ENCODE peak calls at places on chromosomes 6 and 20, in six cellular contexts. One of them, this sample, is unnamed.

GRCh38 chr6:170221052-170221752 is 69.7 kb downstream of the DLL1 start:
- DNase-seq in heart left ventricle: no peak
- DNase-seq in H1: peak; percentile 44
- DNase-seq in ovary: no peak
- DNase-seq in Panc1: no peak
- DNase-seq in fibroblast of lung: no peak
- DNase-seq in this sample: no peak

GRCh38 chr20:45905505-45906079 is 6.4 kb downstream of the PLTP start:
- DNase-seq in heart left ventricle: no peak
- DNase-seq in H1: no peak
- DNase-seq in ovary: no peak
- DNase-seq in Panc1: peak; percentile 58
- DNase-seq in fibroblast of lung: peak; percentile 87
- DNase-seq in this sample: no peak

GRCh38 chr6:4319992-4320683 is 184.8 kb upstream of the ECI2 start:
- DNase-seq in heart left ventricle: peak; percentile 31
- DNase-seq in H1: no peak
- DNase-seq in ovary: no peak
- DNase-seq in Panc1: no peak
- DNase-seq in fibroblast of lung: peak; percentile 76
- DNase-seq in this sample: no peak

GRCh38 chr6:90860822-90861601 is 274.1 kb upstream of the MAP3K7 start:
- DNase-seq in heart left ventricle: no peak
- DNase-seq in H1: no peak
- DNase-seq in ovary: no peak
- DNase-seq in Panc1: no peak
- DNase-seq in fibroblast of lung: no peak
- DNase-seq in this sample: no peak

GRCh38 chr6:67102743-67103142 is 1395.7 kb upstream of the EYS start:
- DNase-seq in heart left ventricle: no peak
- DNase-seq in H1: no peak
- DNase-seq in ovary: no peak
- DNase-seq in Panc1: no peak
- DNase-seq in fibroblast of lung: no peak
- DNase-seq in this sample: no peak

GRCh38 chr6:149480502-149481280 is 4.1 kb downstream of the ZC3H12D start:
- DNase-seq in heart left ventricle: no peak
- DNase-seq in H1: no peak
- DNase-seq in ovary: no peak
- DNase-seq in Panc1: no peak
- DNase-seq in fibroblast of lung: no peak
- DNase-seq in this sample: no peak

GRCh38 chr6:53568776-53569616 is 24.1 kb upstream of the GCLC start:
- DNase-seq in heart left ventricle: no peak
- DNase-seq in H1: no peak
- DNase-seq in ovary: no peak
- DNase-seq in Panc1: no peak
- DNase-seq in fibroblast of lung: peak; percentile 24
- DNase-seq in this sample: no peak

GRCh38 chr6:108914235-108915022 is 66.2 kb downstream of the ARMC2 start:
- DNase-seq in heart left ventricle: no peak
- DNase-seq in H1: peak; percentile 88
- DNase-seq in ovary: peak; percentile 37
- DNase-seq in Panc1: no peak
- DNase-seq in fibroblast of lung: no peak
- DNase-seq in this sample: no peak

GRCh38 chr6:139472341-139473038 is 98.0 kb upstream of the CITED2 start:
- DNase-seq in heart left ventricle: no peak
- DNase-seq in H1: no peak
- DNase-seq in ovary: no peak
- DNase-seq in Panc1: no peak
- DNase-seq in fibroblast of lung: peak; percentile 63
- DNase-seq in this sample: no peak

GRCh38 chr6:139473239-139473701 is 98.8 kb upstream of the CITED2 start:
- DNase-seq in heart left ventricle: no peak
- DNase-seq in H1: no peak
- DNase-seq in ovary: peak; percentile 51
- DNase-seq in Panc1: no peak
- DNase-seq in fibroblast of lung: peak; percentile 56
- DNase-seq in this sample: peak; percentile 32

GRCh38 chr6:139475231-139475630 is 100.8 kb upstream of the CITED2 start:
- DNase-seq in heart left ventricle: no peak
- DNase-seq in H1: no peak
- DNase-seq in ovary: no peak
- DNase-seq in Panc1: no peak
- DNase-seq in fibroblast of lung: no peak
- DNase-seq in this sample: no peak

GRCh38 chr6:139474145-139475108 is 100.0 kb upstream of the CITED2 start:
- DNase-seq in heart left ventricle: no peak
- DNase-seq in H1: no peak
- DNase-seq in ovary: peak; percentile 40
- DNase-seq in Panc1: no peak
- DNase-seq in fibroblast of lung: peak; percentile 33
- DNase-seq in this sample: no peak

GRCh38 chr6:139473731-139474130 is 99.3 kb upstream of the CITED2 start:
- DNase-seq in heart left ventricle: no peak
- DNase-seq in H1: no peak
- DNase-seq in ovary: no peak
- DNase-seq in Panc1: no peak
- DNase-seq in fibroblast of lung: peak; percentile 42
- DNase-seq in this sample: no peak
- H3K27ac ChIP-seq in heart left ventricle: no peak overlapping the region
- H3K27ac ChIP-seq in H1: peak overlapping the region; percentile 64
- H3K27ac ChIP-seq in ovary: peak overlapping the region; percentile 83
- H3K27ac ChIP-seq in Panc1: peak overlapping the region; percentile 58
- H3K27ac ChIP-seq in fibroblast of lung: no peak overlapping the region
- H3K27ac ChIP-seq in this sample: peak overlapping the region; percentile 48

DNA sequence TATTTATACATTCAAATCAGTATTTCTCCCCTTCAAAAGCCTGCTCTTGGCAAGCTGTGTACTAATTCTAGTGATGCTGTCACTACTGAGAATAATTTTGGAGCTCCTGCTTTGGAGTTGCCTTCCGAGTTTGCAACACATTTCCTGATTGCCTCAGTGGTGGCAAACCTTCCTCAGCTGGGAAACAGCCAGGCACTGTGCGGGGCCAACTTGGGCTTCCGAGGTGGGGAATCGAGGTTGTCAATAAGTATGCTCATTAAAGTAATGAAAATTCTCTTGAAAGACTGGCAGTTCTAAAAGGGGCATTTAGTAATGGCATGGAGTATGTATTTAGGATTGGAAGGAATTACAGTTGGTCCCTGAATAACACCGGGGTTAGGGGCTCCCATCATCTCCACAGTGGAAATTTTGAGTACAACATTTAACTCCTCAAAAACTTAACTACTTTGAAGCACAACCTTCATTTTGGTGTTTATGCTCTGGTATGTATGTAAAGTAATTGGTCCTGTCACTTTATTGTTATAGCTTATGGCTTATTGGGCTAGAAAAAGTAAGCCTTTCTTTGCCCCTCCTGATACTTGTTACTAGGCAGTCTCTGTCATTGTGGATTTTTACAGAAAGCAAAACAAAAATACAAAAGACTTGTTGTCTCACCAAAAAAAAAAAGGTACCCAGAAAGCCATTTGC is 2.7 kb downstream of the PAQR8 start:
- DNase-seq in heart left ventricle: no peak
- DNase-seq in H1: no peak
- DNase-seq in ovary: no peak
- DNase-seq in Panc1: no peak
- DNase-seq in fibroblast of lung: no peak
- DNase-seq in this sample: no peak
- H3K4me3 ChIP-seq in heart left ventricle: no peak overlapping the region
- H3K4me3 ChIP-seq in H1: no peak overlapping the region
- H3K4me3 ChIP-seq in ovary: no peak overlapping the region
- H3K4me3 ChIP-seq in Panc1: no peak overlapping the region
- H3K4me3 ChIP-seq in fibroblast of lung: no peak overlapping the region
- H3K4me3 ChIP-seq in this sample: no peak overlapping the region

GRCh38 chr6:1612386-1612893 is 2.7 kb downstream of the FOXC1 start:
- DNase-seq in heart left ventricle: no peak
- DNase-seq in H1: no peak
- DNase-seq in ovary: no peak
- DNase-seq in Panc1: no peak
- DNase-seq in fibroblast of lung: no peak
- DNase-seq in this sample: no peak
- H3K4me1 ChIP-seq in heart left ventricle: no peaks in the 10 kb centered on the region
- H3K4me1 ChIP-seq in H1: peaks cover 2% of the 10 kb centered on the region
- H3K4me1 ChIP-seq in ovary: peaks cover 7% of the 10 kb centered on the region
- H3K4me1 ChIP-seq in Panc1: peaks cover 13% of the 10 kb centered on the region
- H3K4me1 ChIP-seq in fibroblast of lung: no peaks in the 10 kb centered on the region
- H3K4me1 ChIP-seq in this sample: no peaks in the 10 kb centered on the region

GRCh38 chr20:38157635-38158495 is 7.2 kb downstream of the TGM2 start:
- DNase-seq in heart left ventricle: no peak
- DNase-seq in H1: no peak
- DNase-seq in ovary: no peak
- DNase-seq in Panc1: no peak
- DNase-seq in fibroblast of lung: peak; percentile 39
- DNase-seq in this sample: peak; percentile 62
- H3K27ac ChIP-seq in heart left ventricle: peak overlapping the region; percentile 95
- H3K27ac ChIP-seq in H1: no peak overlapping the region
- H3K27ac ChIP-seq in ovary: no peak overlapping the region
- H3K27ac ChIP-seq in Panc1: no peak overlapping the region
- H3K27ac ChIP-seq in fibroblast of lung: peak overlapping the region; percentile 41
- H3K27ac ChIP-seq in this sample: peak overlapping the region; percentile 84

GRCh38 chr20:21512634-21513180 is 1.2 kb downstream of the NKX2-2 start:
- DNase-seq in heart left ventricle: no peak
- DNase-seq in H1: no peak
- DNase-seq in ovary: no peak
- DNase-seq in Panc1: no peak
- DNase-seq in fibroblast of lung: no peak
- DNase-seq in this sample: no peak
- H3K4me3 ChIP-seq in heart left ventricle: no peak overlapping the region
- H3K4me3 ChIP-seq in H1: no peak overlapping the region
- H3K4me3 ChIP-seq in ovary: no peak overlapping the region
- H3K4me3 ChIP-seq in Panc1: no peak overlapping the region
- H3K4me3 ChIP-seq in fibroblast of lung: no peak overlapping the region
- H3K4me3 ChIP-seq in this sample: peak overlapping the region; percentile 13

This sample was measured in right cardiac atrium.